ENCODE peak calls at places on chromosome 2, in five cellular contexts. One of them, this sample, is unnamed.

GRCh38 chr2:128273469-128274081 is 45.1 kb downstream of the HS6ST1 start:
- DNase-seq in GM23248: no peak
- DNase-seq in MM.1S: no peak
- DNase-seq in aorta: peak
- DNase-seq in left lung: peak
- DNase-seq in this sample: no peak

GRCh38 chr2:45345331-45346305 is 265.4 kb downstream of the SRBD1 start:
- DNase-seq in GM23248: no peak
- DNase-seq in MM.1S: no peak
- DNase-seq in aorta: no peak
- DNase-seq in left lung: no peak
- DNase-seq in this sample: no peak

GRCh38 chr2:236939751-236940229 is 145.9 kb upstream of the COPS8 start:
- DNase-seq in GM23248: peak
- DNase-seq in MM.1S: no peak
- DNase-seq in aorta: no peak
- DNase-seq in left lung: no peak
- DNase-seq in this sample: no peak

GRCh38 chr2:20185176-20186022 is 39.5 kb downstream of the SDC1 start:
- DNase-seq in GM23248: no peak
- DNase-seq in MM.1S: no peak
- DNase-seq in aorta: no peak
- DNase-seq in left lung: peak
- DNase-seq in this sample: no peak

GRCh38 chr2:54497738-54498680 is 41.9 kb downstream of the SPTBN1 start:
- DNase-seq in GM23248: peak
- DNase-seq in MM.1S: no peak
- DNase-seq in aorta: no peak
- DNase-seq in left lung: no peak
- DNase-seq in this sample: no peak

GRCh38 chr2:116911520-116911919 is 903.0 kb upstream of the DDX18 start:
- DNase-seq in GM23248: no peak
- DNase-seq in MM.1S: no peak
- DNase-seq in aorta: no peak
- DNase-seq in left lung: no peak
- DNase-seq in this sample: no peak

GRCh38 chr2:151381266-151381665 is 23.9 kb downstream of the TNFAIP6 start:
- DNase-seq in GM23248: no peak
- DNase-seq in MM.1S: no peak
- DNase-seq in aorta: no peak
- DNase-seq in left lung: no peak
- DNase-seq in this sample: no peak

GRCh38 chr2:27431395-27431794 is 3.0 kb downstream of the NRBP1 start:
- DNase-seq in GM23248: peak
- DNase-seq in MM.1S: no peak
- DNase-seq in aorta: no peak
- DNase-seq in left lung: no peak
- DNase-seq in this sample: no peak

GRCh38 chr2:75094405-75094804 is 104.9 kb downstream of the TACR1 start:
- DNase-seq in GM23248: no peak
- DNase-seq in MM.1S: no peak
- DNase-seq in aorta: no peak
- DNase-seq in left lung: no peak
- DNase-seq in this sample: no peak

GRCh38 chr2:49988301-49988700 is 834.0 kb upstream of the FSHR start:
- DNase-seq in GM23248: no peak
- DNase-seq in MM.1S: no peak
- DNase-seq in aorta: no peak
- DNase-seq in left lung: no peak
- DNase-seq in this sample: no peak

GRCh38 chr2:57973621-57974186 is 72.9 kb upstream of the VRK2 start:
- DNase-seq in GM23248: no peak
- DNase-seq in MM.1S: no peak
- DNase-seq in aorta: no peak
- DNase-seq in left lung: no peak
- DNase-seq in this sample: no peak

GRCh38 chr2:28751956-28752607 is 452 bp downstream of the PPP1CB start:
- DNase-seq in GM23248: peak
- DNase-seq in MM.1S: peak
- DNase-seq in aorta: no peak
- DNase-seq in left lung: no peak
- DNase-seq in this sample: no peak

GRCh38 chr2:199596549-199596948 is 138.8 kb upstream of the SATB2 start:
- DNase-seq in GM23248: peak
- DNase-seq in MM.1S: peak
- DNase-seq in aorta: no peak
- DNase-seq in left lung: no peak
- DNase-seq in this sample: no peak

GRCh38 chr2:31131871-31132270 is 6.4 kb downstream of the GALNT14 start:
- DNase-seq in GM23248: no peak
- DNase-seq in MM.1S: no peak
- DNase-seq in aorta: no peak
- DNase-seq in left lung: no peak
- DNase-seq in this sample: no peak

GRCh38 chr2:189300917-189301316 is 121.4 kb upstream of the COL5A2 start:
- DNase-seq in GM23248: no peak
- DNase-seq in MM.1S: peak
- DNase-seq in aorta: no peak
- DNase-seq in left lung: no peak
- DNase-seq in this sample: no peak

DNA sequence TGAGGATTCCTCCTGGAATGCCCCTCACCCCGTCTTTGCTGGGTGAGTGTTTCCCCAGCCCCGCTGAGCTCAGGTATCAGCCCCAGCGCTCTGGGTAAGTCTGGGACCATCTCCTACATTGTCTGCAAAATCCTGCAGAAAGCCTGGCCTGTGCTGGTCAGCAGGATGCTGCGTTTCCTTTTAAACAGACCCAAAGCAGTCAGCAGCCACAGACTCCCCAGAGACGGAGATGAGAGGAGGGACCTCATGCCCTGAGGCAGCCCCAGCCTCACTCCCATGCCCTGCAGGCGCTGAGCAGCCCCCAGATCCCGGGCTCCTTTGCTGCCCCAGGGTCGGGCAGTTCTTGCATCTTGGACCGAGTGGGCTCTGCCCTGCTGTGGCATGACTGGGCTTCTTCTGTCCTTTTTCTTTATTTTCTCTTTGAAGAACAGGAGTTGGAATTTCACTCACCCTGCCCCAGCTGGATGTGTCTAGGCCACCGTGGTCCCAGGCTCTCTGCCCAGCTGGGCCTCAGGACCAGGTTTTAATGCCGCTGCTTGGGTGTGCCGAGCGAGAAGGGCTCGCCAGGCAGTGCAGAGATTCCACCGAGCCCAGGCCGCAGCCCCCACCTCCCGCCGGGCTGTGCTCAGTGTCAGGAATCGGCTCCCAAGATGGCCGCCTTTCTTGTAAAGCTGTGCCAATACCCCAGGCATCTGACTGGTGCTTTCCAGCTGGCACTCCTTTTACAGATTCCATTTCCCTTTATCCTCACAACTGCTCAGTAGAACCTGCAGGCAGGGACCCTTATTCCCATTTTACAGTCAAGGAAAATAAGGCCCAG is 43.6 kb downstream of the ODC1 start:
- DNase-seq in GM23248: peak
- DNase-seq in MM.1S: no peak
- DNase-seq in aorta: no peak
- DNase-seq in left lung: no peak
- DNase-seq in this sample: no peak
- H3K4me3 ChIP-seq in GM23248: peak
- H3K4me3 ChIP-seq in MM.1S: no peak
- H3K4me3 ChIP-seq in aorta: no peak
- H3K4me3 ChIP-seq in left lung: no peak
- H3K4me3 ChIP-seq in this sample: no peak

DNA sequence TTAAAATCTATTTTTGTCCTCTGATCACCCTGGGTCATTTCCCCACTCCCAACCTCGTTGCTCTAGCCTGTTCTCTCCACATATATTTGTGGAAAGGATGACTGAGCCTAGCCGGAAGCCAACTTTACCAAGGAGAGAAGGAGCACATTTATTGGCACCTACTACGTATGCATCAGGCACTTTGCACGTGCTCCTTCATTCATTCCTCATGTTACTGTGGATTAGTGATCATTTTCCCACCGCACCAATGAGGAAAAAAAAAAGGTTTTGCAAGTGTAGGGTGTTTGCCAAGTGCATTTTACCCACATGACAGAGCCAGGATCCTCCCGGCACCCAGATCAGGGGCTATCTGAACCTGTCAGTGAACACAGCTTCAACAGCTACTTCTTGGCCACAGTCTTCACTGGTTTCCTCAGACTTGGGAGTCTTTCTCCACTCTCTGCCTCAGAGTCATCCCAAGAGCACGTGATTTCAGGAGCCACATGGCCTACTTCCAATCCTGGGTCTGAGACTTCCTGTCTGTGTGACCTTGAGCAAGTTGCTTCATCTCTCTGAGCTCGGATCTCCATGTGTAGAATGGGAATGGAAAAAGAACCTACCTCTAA is 1.9 kb upstream of the C1QL2 start:
- DNase-seq in GM23248: peak
- DNase-seq in MM.1S: no peak
- DNase-seq in aorta: no peak
- DNase-seq in left lung: no peak
- DNase-seq in this sample: no peak
- H3K4me3 ChIP-seq in GM23248: no peak
- H3K4me3 ChIP-seq in MM.1S: no peak
- H3K4me3 ChIP-seq in aorta: no peak
- H3K4me3 ChIP-seq in left lung: no peak
- H3K4me3 ChIP-seq in this sample: no peak

GRCh38 chr2:164622338-164623106 is 1.2 kb upstream of the GRB14 start:
- DNase-seq in GM23248: no peak
- DNase-seq in MM.1S: no peak
- DNase-seq in aorta: no peak
- DNase-seq in left lung: no peak
- DNase-seq in this sample: no peak
- H3K4me3 ChIP-seq in GM23248: no peak
- H3K4me3 ChIP-seq in MM.1S: no peak
- H3K4me3 ChIP-seq in aorta: no peak
- H3K4me3 ChIP-seq in left lung: no peak
- H3K4me3 ChIP-seq in this sample: no peak

DNA sequence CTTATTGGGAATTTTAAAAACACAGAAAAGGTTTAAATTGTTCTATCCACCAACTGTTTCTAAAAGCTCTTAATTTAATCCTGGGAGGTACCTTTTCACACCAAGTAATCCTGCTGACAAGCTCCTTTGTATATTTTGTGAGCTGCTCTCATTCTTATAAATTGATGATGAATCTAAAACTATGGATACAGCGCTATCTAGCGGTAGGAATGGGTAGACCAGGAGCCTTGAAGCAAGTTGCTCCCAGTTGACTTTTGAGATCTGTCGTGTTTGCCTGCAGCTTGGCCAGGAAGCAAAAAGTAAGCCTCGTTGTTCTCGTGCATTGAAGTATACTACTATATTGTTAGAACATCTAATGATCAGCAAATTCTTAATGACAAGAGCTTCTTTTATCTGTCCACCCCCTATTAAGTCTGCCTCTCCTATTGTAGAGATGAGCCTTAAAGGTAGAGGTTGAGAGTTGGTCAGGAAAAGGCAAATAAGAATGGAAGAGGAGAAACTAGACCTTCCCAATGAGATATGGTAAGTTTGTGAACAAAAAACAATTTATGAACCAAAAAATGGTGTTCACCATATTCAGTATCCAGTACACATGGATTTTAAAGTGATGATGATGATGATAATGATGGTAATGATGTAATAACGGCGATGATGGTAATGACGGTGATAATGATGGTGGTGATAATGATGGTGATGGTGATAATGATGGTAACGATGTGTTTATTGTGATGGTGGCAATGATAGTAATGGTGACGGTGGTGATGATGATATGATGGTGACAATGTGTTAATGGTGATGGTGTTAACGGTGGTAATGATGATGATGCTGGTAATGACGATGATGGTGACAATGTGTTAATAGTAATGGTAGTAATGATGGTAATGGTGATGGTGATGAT is 212.1 kb upstream of the NCKAP5 start:
- DNase-seq in GM23248: peak
- DNase-seq in MM.1S: peak
- DNase-seq in aorta: no peak
- DNase-seq in left lung: no peak
- DNase-seq in this sample: no peak
- H3K4me3 ChIP-seq in GM23248: no peak
- H3K4me3 ChIP-seq in MM.1S: no peak
- H3K4me3 ChIP-seq in aorta: no peak
- H3K4me3 ChIP-seq in left lung: no peak
- H3K4me3 ChIP-seq in this sample: no peak

GRCh38 chr2:5690718-5691658 is 1.2 kb upstream of the SOX11 start:
- DNase-seq in GM23248: peak
- DNase-seq in MM.1S: no peak
- DNase-seq in aorta: no peak
- DNase-seq in left lung: peak
- DNase-seq in this sample: no peak

GRCh38 chr2:5692561-5693287 is 540 bp downstream of the SOX11 start:
- DNase-seq in GM23248: peak
- DNase-seq in MM.1S: no peak
- DNase-seq in aorta: no peak
- DNase-seq in left lung: peak
- DNase-seq in this sample: no peak

GRCh38 chr2:5690231-5690630 is 2.0 kb upstream of the SOX11 start:
- DNase-seq in GM23248: no peak
- DNase-seq in MM.1S: no peak
- DNase-seq in aorta: no peak
- DNase-seq in left lung: no peak
- DNase-seq in this sample: no peak

GRCh38 chr2:5693288-5694015 is 1.3 kb downstream of the SOX11 start:
- DNase-seq in GM23248: peak
- DNase-seq in MM.1S: no peak
- DNase-seq in aorta: no peak
- DNase-seq in left lung: peak
- DNase-seq in this sample: no peak

GRCh38 chr2:5691659-5692529 is at the start of gene SOX11:
- DNase-seq in GM23248: peak
- DNase-seq in MM.1S: no peak
- DNase-seq in aorta: no peak
- DNase-seq in left lung: peak
- DNase-seq in this sample: no peak
- H3K4me3 ChIP-seq in GM23248: peak
- H3K4me3 ChIP-seq in MM.1S: no peak
- H3K4me3 ChIP-seq in aorta: no peak
- H3K4me3 ChIP-seq in left lung: peak
- H3K4me3 ChIP-seq in this sample: no peak

GRCh38 chr2:170715062-170715931 is at the start of gene SP5:
- DNase-seq in GM23248: peak
- DNase-seq in MM.1S: peak
- DNase-seq in aorta: peak
- DNase-seq in left lung: peak
- DNase-seq in this sample: peak
- H3K4me3 ChIP-seq in GM23248: peak
- H3K4me3 ChIP-seq in MM.1S: peak
- H3K4me3 ChIP-seq in aorta: peak
- H3K4me3 ChIP-seq in left lung: peak
- H3K4me3 ChIP-seq in this sample: peak

This sample was measured in uterus.